ENCODE peak calls at places on chromosomes 11 and 22, in eight cellular contexts. Z is RPMI7951, I is suprapubic skin, P is HTR-8/SVneo, T is brain microvascular endothelial cell, G is T-helper 22 cell, N is non-pigmented ciliary epithelial cell, C is glutamatergic neuron. B is an unnamed sample.

GRCh38 chr11:7060828-7061227 is 28.0 kb upstream of the RBMXL2 start:
- DNase-seq in Z (peak; percentile 57), N (no peak), G (no peak), P (no peak), T (peak; percentile 45), C (no peak), I (no peak), B (no peak)

GRCh38 chr22:33104192-33104591 is 46.0 kb upstream of the SYN3 start:
- DNase-seq in N (no peak), I (no peak), C (no peak), T (no peak), G (no peak), Z (no peak), P (no peak), B (no peak)

GRCh38 chr22:42066937-42067336 is 3.7 kb downstream of the NAGA start:
- DNase-seq in Z (no peak), T (no peak), I (no peak), G (no peak), N (no peak), C (no peak), P (no peak), B (no peak)

GRCh38 chr11:78045851-78046485 is 17.7 kb upstream of the THRSP start:
- DNase-seq in G (peak; percentile 35), Z (peak; percentile 72), T (peak; percentile 52), N (no peak), I (peak; percentile 82), C (peak; percentile 86), P (peak; percentile 87), B (peak; percentile 38)

GRCh38 chr11:92489831-92490399 is 265.3 kb downstream of the FAT3 start:
- DNase-seq in P (no peak), Z (no peak), C (no peak), N (no peak), G (no peak), T (no peak), I (no peak), B (no peak)

GRCh38 chr11:130763087-130763980 is 152.9 kb downstream of the SNX19 start:
- DNase-seq in I (no peak), N (no peak), Z (no peak), T (no peak), G (no peak), C (no peak), P (no peak), B (no peak)

GRCh38 chr11:82750643-82751139 is 17.0 kb upstream of the FAM181B start:
- DNase-seq in Z (no peak), P (no peak), N (no peak), G (no peak), C (no peak), T (no peak), I (no peak), B (no peak)

GRCh38 chr22:43811777-43812148 is 342 bp downstream of the EFCAB6 start:
- DNase-seq in G (no peak), C (no peak), I (no peak), T (peak; percentile 10), N (no peak), Z (no peak), P (no peak), B (peak; percentile 38)

GRCh38 chr11:99020324-99021225 is at the start of gene CNTN5:
- DNase-seq in P (peak; percentile 49), Z (peak; percentile 7), N (no peak), T (peak; percentile 35), G (no peak), I (no peak), C (peak; percentile 75), B (no peak)

B was measured in dermis microvascular lymphatic vessel endothelial cell.